ENCODE peak calls at places on chromosomes 6 and 20, in six cellular contexts. R is A549, A is HepG2, K is K562, M is NB4, F is GM12878. Z is an unnamed sample.

GRCh38 chr6:95574811-95575210 is 2.5 kb upstream of the MANEA start:
- DNase-seq in F (no peak), M (peak; percentile 64), R (no peak), K (no peak), A (peak; percentile 47), Z (no peak)

GRCh38 chr6:19311786-19312185 is 525.4 kb upstream of the ID4 start:
- DNase-seq in F (no peak), R (no peak), A (no peak), K (no peak), M (no peak), Z (no peak)

GRCh38 chr6:101650402-101651100 is 257.0 kb downstream of the GRIK2 start:
- DNase-seq in R (no peak), M (no peak), A (no peak), F (no peak), K (no peak), Z (no peak)

GRCh38 chr6:156840136-156840535 is 63.0 kb downstream of the ARID1B start:
- DNase-seq in R (no peak), A (no peak), M (no peak), K (no peak), F (no peak), Z (peak; percentile 38)

GRCh38 chr20:25308671-25309394 is 60.9 kb downstream of the PYGB start:
- DNase-seq in K (no peak), F (no peak), M (peak; percentile 99), A (peak; percentile 28), R (no peak), Z (no peak)

GRCh38 chr6:39754493-39755115 is 29.4 kb upstream of the KIF6 start:
- DNase-seq in F (no peak), K (no peak), A (no peak), M (no peak), R (no peak), Z (no peak)

GRCh38 chr20:57458400-57459160 is 66.4 kb downstream of the CTCFL start:
- DNase-seq in A (no peak), R (no peak), K (no peak), F (no peak), M (peak; percentile 46), Z (no peak)

GRCh38 chr20:46246527-46246926 is 61.8 kb downstream of the CDH22 start:
- DNase-seq in A (no peak), F (no peak), M (no peak), R (no peak), K (no peak), Z (no peak)

GRCh38 chr6:154508573-154509375 is 1.7 kb downstream of the CNKSR3 start:
- DNase-seq in K (peak; percentile 44), R (no peak), F (no peak), A (peak; percentile 92), M (no peak), Z (peak; percentile 44)

GRCh38 chr20:58623579-58624473 is 27.3 kb upstream of the STX16 start:
- DNase-seq in K (peak; percentile 89), M (peak; percentile 94), R (peak; percentile 94), A (peak; percentile 68), F (no peak), Z (peak; percentile 93)

GRCh38 chr20:5156670-5157448 is 30.1 kb downstream of the CDS2 start:
- DNase-seq in K (no peak), R (no peak), M (no peak), A (peak; percentile 70), F (no peak), Z (peak; percentile 45)

GRCh38 chr6:168165373-168165772 is 86.4 kb upstream of the FRMD1 start:
- DNase-seq in K (no peak), A (no peak), M (no peak), F (no peak), R (no peak), Z (no peak)

GRCh38 chr20:22833851-22834250 is 201.3 kb upstream of the SSTR4 start:
- DNase-seq in F (no peak), A (no peak), K (peak; percentile 70), M (no peak), R (no peak), Z (no peak)

GRCh38 chr20:20897922-20898321 is 185.5 kb upstream of the RALGAPA2 start:
- DNase-seq in K (no peak), F (no peak), M (no peak), A (no peak), R (no peak), Z (no peak)

GRCh38 chr6:73733791-73734190 is 37.8 kb downstream of the CD109 start:
- DNase-seq in F (no peak), R (no peak), M (no peak), A (no peak), K (no peak), Z (no peak)

GRCh38 chr20:16801919-16802651 is 53.9 kb downstream of the OTOR start:
- DNase-seq in M (peak; percentile 67), K (peak; percentile 32), R (peak; percentile 41), F (peak; percentile 8), A (peak; percentile 66), Z (peak; percentile 61)

GRCh38 chr6:52552278-52552643 is 24.6 kb downstream of the TRAM2 start:
- DNase-seq in A (no peak), K (no peak), F (no peak), M (no peak), R (no peak), Z (no peak)

GRCh38 chr20:1423625-1424106 is 30.8 kb upstream of the FKBP1A start:
- DNase-seq in A (peak; percentile 92), K (peak; percentile 41), F (no peak), R (no peak), M (peak; percentile 81), Z (peak; percentile 37)

GRCh38 chr20:57679113-57679512 is 30.7 kb downstream of the PMEPA1 start:
- DNase-seq in M (no peak), K (no peak), A (no peak), R (no peak), F (no peak), Z (no peak)

GRCh38 chr6:144214029-144214428 is 63.7 kb downstream of the STX11 start:
- DNase-seq in M (no peak), R (no peak), K (no peak), F (no peak), A (no peak), Z (no peak)

GRCh38 chr20:47748851-47749250 is 36.4 kb downstream of the SULF2 start:
- DNase-seq in K (no peak), M (peak; percentile 82), R (no peak), A (no peak), F (no peak), Z (peak; percentile 27)

GRCh38 chr20:48668451-48668946 is 159.3 kb downstream of the PREX1 start:
- DNase-seq in M (peak; percentile 51), F (no peak), A (peak; percentile 21), R (no peak), K (no peak), Z (no peak)

GRCh38 chr6:134830945-134831344 is 119.0 kb downstream of the ALDH8A1 start:
- DNase-seq in F (no peak), M (no peak), A (peak; percentile 13), R (no peak), K (no peak), Z (no peak)

GRCh38 chr20:37636212-37636975 is 57.4 kb upstream of the CTNNBL1 start:
- DNase-seq in A (peak; percentile 69), R (no peak), F (no peak), K (no peak), M (no peak), Z (no peak)

GRCh38 chr20:61218886-61219480 is 33.1 kb upstream of the CDH4 start:
- DNase-seq in K (no peak), M (no peak), R (no peak), F (no peak), A (no peak), Z (no peak)

DNA sequence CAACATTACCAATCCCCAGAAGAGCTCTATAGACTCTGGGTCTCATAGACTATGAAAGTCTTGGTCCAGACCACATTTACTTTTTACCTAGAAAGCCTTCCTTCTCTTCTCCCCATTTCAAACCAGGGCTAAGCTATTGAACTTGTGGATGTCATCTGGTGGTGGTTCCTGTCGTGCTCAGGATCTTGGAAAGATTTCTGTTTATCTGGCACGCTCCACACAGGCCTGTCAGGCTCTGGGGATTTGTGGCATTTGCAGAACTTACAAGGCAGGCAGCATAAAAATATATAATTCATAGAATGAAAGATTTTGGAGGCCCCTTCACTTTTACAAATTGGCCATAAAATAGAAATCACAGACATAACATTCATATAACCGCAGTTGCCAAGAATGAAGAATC is 188.1 kb downstream of the UST start:
- DNase-seq in R (no peak), M (no peak), A (no peak), F (no peak), K (no peak), Z (no peak)
- TF ChIP-seq MYC in R (no peak), M (no peak), A (no peak), F (no peak), K (no peak), Z (no peak)

DNA sequence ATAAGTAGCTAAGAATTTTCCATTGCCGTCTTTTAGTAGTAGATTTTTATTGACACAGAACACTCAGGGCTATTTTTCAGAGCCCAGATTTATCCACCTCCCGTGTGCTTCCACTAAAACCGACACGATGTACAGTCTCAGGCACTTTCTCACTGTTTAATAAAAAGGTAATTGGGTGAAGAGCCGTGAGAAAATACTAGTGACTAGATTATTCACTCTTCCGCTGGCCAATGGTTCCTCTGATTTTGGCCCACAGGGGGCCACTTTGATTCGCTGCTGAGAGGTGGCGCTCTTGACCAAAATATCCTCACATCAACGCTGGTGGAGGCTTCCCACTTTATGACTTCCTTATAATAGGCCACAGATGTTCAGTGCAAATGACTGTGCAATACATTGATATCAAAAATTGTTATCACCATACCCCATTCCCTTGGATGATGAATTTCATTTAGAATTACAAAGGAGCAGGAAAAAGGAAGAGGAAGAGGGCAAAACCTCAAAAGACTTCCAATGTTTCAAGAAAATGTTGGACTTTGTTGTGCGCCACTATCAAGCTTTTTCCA is 12.3 kb upstream of the HDDC2 start:
- DNase-seq in K (peak; percentile 51), R (peak; percentile 27), F (no peak), M (peak; percentile 77), A (peak; percentile 53), Z (peak; percentile 62)
- TF ChIP-seq MYC in K (no peak), R (no peak), F (no peak), M (no peak), A (no peak), Z (no peak)

GRCh38 chr6:41728954-41729353 is 6.5 kb downstream of the TFEB start:
- DNase-seq in R (no peak), F (no peak), A (no peak), K (no peak), M (no peak), Z (no peak)
- TF ChIP-seq MYC in R (no peak), F (no peak), A (no peak), K (no peak), M (no peak), Z (no peak)

GRCh38 chr6:96789871-96790270 is 47.4 kb downstream of the GPR63 start:
- DNase-seq in R (no peak), M (no peak), K (no peak), F (no peak), A (no peak), Z (no peak)
- TF ChIP-seq MYC in R (no peak), M (no peak), K (no peak), F (no peak), A (no peak), Z (no peak)

GRCh38 chr20:32333988-32334885 is 23.9 kb upstream of the ASXL1 start:
- DNase-seq in K (peak; percentile 61), F (no peak), M (peak; percentile 14), R (no peak), A (no peak), Z (peak; percentile 91)
- TF ChIP-seq MYC in K (peak; percentile 60), F (no peak), M (no peak), R (no peak), A (no peak), Z (no peak)

Z was measured in endothelial cell of umbilical vein.